ENCODE peak calls at places on chromosomes 3 and 15, in nine cellular contexts. R is left lung; J is upper lobe of right lung; Y is neuronal stem cell; Z is ovary; N is IMR-90; F is CD8-positive, alpha-beta memory T cell; I is SK-N-SH; S is CD8-positive, alpha-beta T cell. D is an unnamed sample.

GRCh38 chr3:192038726-192039125 is 577.8 kb downstream of the PYDC2 start:
- DNase-seq in R (no peak), J (no peak), Y (no peak), Z (no peak), N (no peak), F (no peak), I (no peak), S (no peak), D (peak; percentile 46)

GRCh38 chr3:165185707-165186327 is 10.4 kb downstream of the SLITRK3 start:
- DNase-seq in R (no peak), J (no peak), Y (peak; percentile 67), Z (peak; percentile 42), N (peak; percentile 52), F (no peak), I (peak; percentile 64), S (no peak), D (peak; percentile 73)

GRCh38 chr15:94135748-94136147 is 95.6 kb upstream of the MCTP2 start:
- DNase-seq in R (no peak), J (no peak), Y (no peak), Z (no peak), N (no peak), F (no peak), I (no peak), S (no peak), D (peak; percentile 15)

GRCh38 chr3:5053021-5053831 is 68.9 kb upstream of the ARL8B start:
- DNase-seq in R (no peak), J (peak; percentile 69), Y (no peak), Z (peak; percentile 26), N (peak; percentile 49), F (no peak), I (no peak), S (no peak), D (peak; percentile 46)

GRCh38 chr3:193028283-193028682 is 110.6 kb upstream of the MB21D2 start:
- DNase-seq in R (no peak), J (no peak), Y (peak; percentile 15), Z (no peak), N (no peak), F (no peak), I (no peak), S (no peak), D (no peak)

GRCh38 chr3:23712656-23713559 is 92.8 kb upstream of the UBE2E1 start:
- DNase-seq in R (no peak), J (no peak), Y (peak; percentile 65), Z (peak; percentile 65), N (peak; percentile 96), F (no peak), I (peak; percentile 69), S (no peak), D (peak; percentile 82)

GRCh38 chr3:188315563-188315962 is 161.6 kb downstream of the LPP start:
- DNase-seq in R (no peak), J (no peak), Y (no peak), Z (no peak), N (no peak), F (no peak), I (no peak), S (no peak), D (no peak)

GRCh38 chr3:69426905-69427304 is 41.0 kb upstream of the FRMD4B start:
- DNase-seq in R (no peak), J (no peak), Y (no peak), Z (no peak), N (no peak), F (no peak), I (no peak), S (no peak), D (no peak)

DNA sequence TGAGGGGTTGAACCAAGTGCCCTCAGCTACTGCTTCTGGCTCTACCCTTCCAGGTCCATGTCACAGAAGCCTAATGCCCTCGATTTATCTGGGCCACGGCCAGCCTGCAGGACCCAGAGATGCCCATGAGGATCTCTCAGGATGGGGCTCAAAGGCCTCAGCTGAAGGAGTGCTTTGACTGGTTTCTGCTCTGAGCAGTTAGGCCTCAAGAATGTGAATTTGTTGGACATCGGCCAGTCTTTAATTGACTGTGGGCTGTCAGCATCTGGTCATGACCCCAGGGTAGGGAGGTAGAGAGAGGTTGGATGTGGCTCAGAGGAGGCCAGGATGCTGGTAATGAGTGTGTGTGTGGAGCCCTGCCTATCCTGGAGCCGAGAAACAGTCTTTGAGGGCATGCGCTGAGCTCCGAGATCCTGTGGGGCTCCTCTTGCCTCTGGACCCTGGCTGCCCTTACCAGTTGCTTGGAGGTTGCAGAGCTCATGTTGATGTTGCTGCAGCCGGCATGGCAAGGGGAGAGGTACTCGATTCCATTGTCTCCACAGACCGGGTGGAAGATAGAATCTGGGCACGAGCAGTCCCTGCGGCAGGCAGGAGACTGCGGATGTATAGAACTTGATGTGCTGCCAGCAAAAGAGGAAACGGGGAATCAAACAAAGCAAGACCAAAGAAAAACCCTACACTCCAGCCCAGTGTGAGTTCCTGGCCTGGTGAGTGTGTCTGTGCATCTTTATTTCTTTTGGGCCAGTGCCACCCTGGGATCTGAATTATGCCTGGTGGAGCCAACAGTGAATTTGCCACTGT is 49.2 kb upstream of the RAB6B start:
- DNase-seq in R (no peak), J (no peak), Y (no peak), Z (peak; percentile 8), N (peak; percentile 69), F (no peak), I (peak; percentile 59), S (no peak), D (peak; percentile 69)
- H3K4me1 ChIP-seq in R (peaks cover 17% of the 10 kb centered on the region), J (peaks cover 29% of the 10 kb centered on the region), Y (peaks cover 3% of the 10 kb centered on the region), Z (no peaks in the 10 kb centered on the region), N (peaks cover 21% of the 10 kb centered on the region), F (no peaks in the 10 kb centered on the region), I (peaks cover 30% of the 10 kb centered on the region), S (no peaks in the 10 kb centered on the region), D (peaks cover 32% of the 10 kb centered on the region)

GRCh38 chr15:101810905-101811304 is 1.1 kb upstream of the OR4F15 start:
- DNase-seq in R (no peak), J (no peak), Y (peak; percentile 1), Z (no peak), N (no peak), F (no peak), I (no peak), S (no peak), D (no peak)

GRCh38 chr15:101808201-101808600 is 3.8 kb upstream of the OR4F15 start:
- DNase-seq in R (peak; percentile 28), J (no peak), Y (no peak), Z (no peak), N (peak; percentile 78), F (no peak), I (no peak), S (no peak), D (no peak)

GRCh38 chr15:101810451-101810850 is 1.6 kb upstream of the OR4F15 start:
- DNase-seq in R (no peak), J (no peak), Y (no peak), Z (no peak), N (no peak), F (no peak), I (no peak), S (no peak), D (no peak)

GRCh38 chr15:101811902-101812301 is at the start of gene OR4F15:
- DNase-seq in R (no peak), J (no peak), Y (no peak), Z (no peak), N (no peak), F (no peak), I (no peak), S (no peak), D (no peak)

DNA sequence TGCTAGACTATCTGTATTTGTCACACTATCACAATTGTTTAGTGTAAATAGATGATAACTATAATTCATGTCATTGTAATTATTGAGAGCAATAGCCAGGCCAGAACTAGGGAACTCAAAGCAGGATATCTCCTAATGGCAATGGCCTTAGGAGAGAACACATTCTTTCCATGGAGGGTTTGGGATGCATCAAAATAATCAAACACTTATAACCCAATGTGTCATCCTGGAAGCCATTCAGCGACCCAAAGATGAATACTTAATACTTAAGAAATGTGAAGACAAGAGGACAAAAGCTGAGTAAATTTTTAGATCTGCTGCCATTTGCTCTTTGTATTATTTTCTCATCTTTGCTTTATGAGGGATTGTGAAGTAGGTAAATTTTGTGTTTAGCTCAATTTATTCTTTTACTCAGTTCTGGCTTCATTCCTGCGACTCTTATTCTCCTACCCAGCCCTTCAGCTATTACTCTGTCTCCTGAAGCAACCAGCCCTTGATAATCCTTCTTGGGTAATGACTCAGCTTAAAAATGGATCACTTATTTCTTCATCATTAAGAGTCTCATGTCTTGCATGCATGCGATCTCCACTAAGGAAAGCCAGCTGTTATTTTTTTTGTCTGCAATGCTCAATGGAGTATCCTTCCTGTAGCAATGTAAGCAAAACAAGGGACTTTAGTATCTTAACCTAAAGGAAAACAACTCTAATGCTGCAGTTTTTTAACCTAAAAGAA is 2.0 kb downstream of the OR4F15 start:
- DNase-seq in R (no peak), J (no peak), Y (no peak), Z (no peak), N (peak; percentile 88), F (no peak), I (no peak), S (no peak), D (no peak)
- H3K4me1 ChIP-seq in R (no peaks in the 10 kb centered on the region), J (no peaks in the 10 kb centered on the region), Y (no peaks in the 10 kb centered on the region), Z (no peaks in the 10 kb centered on the region), N (no peaks in the 10 kb centered on the region), F (no peaks in the 10 kb centered on the region), I (no peaks in the 10 kb centered on the region), S (no peaks in the 10 kb centered on the region), D (no peaks in the 10 kb centered on the region)

GRCh38 chr3:128448491-128448890 is 18.2 kb downstream of the DNAJB8 start:
- DNase-seq in R (peak; percentile 19), J (no peak), Y (no peak), Z (no peak), N (no peak), F (no peak), I (no peak), S (peak; percentile 52), D (no peak)

GRCh38 chr3:128443771-128444170 is 22.9 kb downstream of the DNAJB8 start:
- DNase-seq in R (no peak), J (no peak), Y (no peak), Z (no peak), N (no peak), F (no peak), I (no peak), S (no peak), D (no peak)

GRCh38 chr3:128449111-128449638 is 17.5 kb downstream of the DNAJB8 start:
- DNase-seq in R (peak; percentile 40), J (no peak), Y (no peak), Z (no peak), N (peak; percentile 14), F (no peak), I (no peak), S (no peak), D (no peak)

GRCh38 chr3:128445357-128445756 is 21.3 kb downstream of the DNAJB8 start:
- DNase-seq in R (no peak), J (no peak), Y (no peak), Z (no peak), N (no peak), F (no peak), I (no peak), S (no peak), D (no peak)

DNA sequence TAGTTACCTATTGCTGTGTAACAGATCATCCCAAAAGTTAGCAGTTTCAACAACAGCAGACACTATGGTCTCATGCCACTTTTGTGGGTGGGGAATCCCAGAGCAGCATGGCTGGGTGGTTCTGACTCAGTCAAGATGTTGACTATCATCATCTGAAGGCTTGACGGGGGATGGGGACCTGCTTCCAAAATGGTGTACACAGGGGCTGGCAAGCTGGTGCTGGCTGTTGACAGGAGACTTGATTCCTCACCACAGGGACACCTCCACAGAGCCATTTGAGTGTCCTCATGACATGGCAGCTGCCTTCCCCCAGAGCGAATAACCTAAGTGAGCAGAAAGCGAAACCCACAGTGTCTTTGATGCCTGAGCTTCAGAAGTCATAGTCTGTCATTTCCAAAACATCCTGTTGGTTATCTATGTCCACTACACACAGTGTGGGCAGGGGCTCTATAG is 19.1 kb downstream of the DNAJB8 start:
- DNase-seq in R (no peak), J (no peak), Y (no peak), Z (no peak), N (no peak), F (no peak), I (no peak), S (no peak), D (no peak)
- H3K4me1 ChIP-seq in R (no peaks in the 10 kb centered on the region), J (no peaks in the 10 kb centered on the region), Y (no peaks in the 10 kb centered on the region), Z (no peaks in the 10 kb centered on the region), N (no peaks in the 10 kb centered on the region), F (peaks cover 18% of the 10 kb centered on the region), I (no peaks in the 10 kb centered on the region), S (peaks cover 18% of the 10 kb centered on the region), D (no peaks in the 10 kb centered on the region)

DNA sequence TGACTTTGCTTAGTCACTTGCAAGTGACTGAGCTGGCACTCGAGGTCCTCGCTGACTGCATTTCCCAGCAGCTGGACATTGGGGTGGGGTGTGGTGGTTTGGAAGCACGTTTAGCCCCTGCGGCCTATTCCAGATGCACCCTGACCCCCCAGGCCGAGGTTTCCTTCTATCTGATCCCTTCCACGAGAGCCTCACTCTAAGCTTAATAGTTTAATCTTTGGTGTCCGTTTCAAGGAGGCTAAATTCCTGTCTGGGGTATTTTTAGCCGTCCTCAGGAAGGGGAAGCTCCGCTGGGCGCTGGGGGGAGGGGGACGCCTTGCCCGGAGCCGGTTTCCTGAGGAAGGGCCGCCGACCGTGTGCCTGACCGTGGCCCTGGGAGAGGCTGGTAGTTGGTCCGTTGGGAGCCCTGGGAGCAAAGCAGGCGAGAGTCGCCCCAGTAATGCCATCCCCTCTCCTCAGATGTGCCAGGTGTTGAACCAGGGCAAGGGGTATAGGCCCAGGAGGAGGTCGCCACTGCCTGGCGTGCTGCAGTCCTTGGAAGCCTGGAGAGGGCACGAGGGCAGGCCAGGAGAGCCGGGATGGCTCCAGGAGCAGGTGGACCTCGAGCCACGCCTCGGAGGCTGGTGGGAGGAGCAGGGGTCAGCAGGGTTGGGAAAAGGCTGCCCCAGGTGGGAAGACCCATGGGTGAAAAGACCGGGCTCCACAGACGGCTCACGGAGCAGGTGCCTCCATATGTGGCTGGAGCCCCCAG is 37.2 kb downstream of the IDH2 start:
- DNase-seq in R (peak; percentile 95), J (peak; percentile 82), Y (no peak), Z (no peak), N (no peak), F (no peak), I (no peak), S (no peak), D (no peak)
- H3K4me1 ChIP-seq in R (peaks cover 37% of the 10 kb centered on the region), J (peaks cover 63% of the 10 kb centered on the region), Y (peaks cover 31% of the 10 kb centered on the region), Z (peaks cover 8% of the 10 kb centered on the region), N (peaks cover 1% of the 10 kb centered on the region), F (peaks cover 24% of the 10 kb centered on the region), I (peaks cover 14% of the 10 kb centered on the region), S (peaks cover 18% of the 10 kb centered on the region), D (no peaks in the 10 kb centered on the region)